ENCODE peak calls at places on chromosomes 13 and 19, in nine cellular contexts. Z is A172; Y is left ventricle myocardium inferior; F is PC-3; U is activated naive CD8-positive, alpha-beta T cell treated with anti-CD3 and anti-CD28 coated beads for 36 hours; N is activated gamma-delta T cell treated with Interleukin-2 at 50 U/mL for 16 hours; B is hepatic stellate cell; A is lower leg skin; P is B cell. E is an unnamed sample.

GRCh38 chr13:60111726-60112125 is 52.0 kb downstream of the DIAPH3 start:
- DNase-seq in Z (no peak), Y (no peak), F (no peak), U (no peak), N (no peak), B (peak), A (no peak), P (no peak), E (no peak)

GRCh38 chr13:37656247-37656940 is 57.8 kb upstream of the POSTN start:
- DNase-seq in Z (peak), Y (no peak), F (peak), U (no peak), N (no peak), B (peak), A (no peak), P (no peak), E (peak)

GRCh38 chr19:8423821-8424223 is 10.7 kb downstream of the MARCHF2 start:
- DNase-seq in Z (peak), Y (peak), F (peak), U (no peak), N (no peak), B (peak), A (peak), P (no peak), E (peak)

GRCh38 chr13:98834254-98834960 is 81.9 kb upstream of the SLC15A1 start:
- DNase-seq in Z (no peak), Y (no peak), F (no peak), U (no peak), N (no peak), B (no peak), A (no peak), P (peak), E (no peak)

GRCh38 chr13:40077396-40078027 is 422.1 kb downstream of the COG6 start:
- DNase-seq in Z (no peak), Y (no peak), F (peak), U (no peak), N (no peak), B (no peak), A (peak), P (no peak), E (no peak)

GRCh38 chr13:36395280-36395679 is 37.0 kb upstream of the CCNA1 start:
- DNase-seq in Z (peak), Y (no peak), F (peak), U (no peak), N (no peak), B (peak), A (no peak), P (no peak), E (no peak)

GRCh38 chr13:27662738-27663470 is 41.2 kb downstream of the POLR1D start:
- DNase-seq in Z (no peak), Y (no peak), F (no peak), U (no peak), N (no peak), B (no peak), A (no peak), P (no peak), E (no peak)

GRCh38 chr13:28582225-28582891 is 76.6 kb upstream of the POMP start:
- DNase-seq in Z (no peak), Y (no peak), F (no peak), U (peak), N (no peak), B (no peak), A (no peak), P (no peak), E (no peak)

GRCh38 chr13:112868308-112868707 is 100.7 kb upstream of the MCF2L start:
- DNase-seq in Z (no peak), Y (no peak), F (no peak), U (no peak), N (no peak), B (no peak), A (peak), P (no peak), E (no peak)

GRCh38 chr19:1857648-1858326 is 5.6 kb downstream of the KLF16 start:
- DNase-seq in Z (no peak), Y (no peak), F (no peak), U (no peak), N (no peak), B (no peak), A (peak), P (no peak), E (no peak)

GRCh38 chr13:74868044-74868443 is 613.9 kb downstream of the TBC1D4 start:
- DNase-seq in Z (no peak), Y (no peak), F (peak), U (no peak), N (no peak), B (no peak), A (no peak), P (no peak), E (no peak)

GRCh38 chr13:100088282-100088647 is 628 bp upstream of the PCCA start:
- DNase-seq in Z (no peak), Y (no peak), F (no peak), U (no peak), N (no peak), B (no peak), A (no peak), P (no peak), E (no peak)

GRCh38 chr19:11540642-11541041 is 2.0 kb downstream of the CNN1 start:
- DNase-seq in Z (peak), Y (no peak), F (no peak), U (no peak), N (no peak), B (no peak), A (no peak), P (no peak), E (no peak)

E was measured in T1000.